ENCODE peak calls at places on chromosomes 11 and 22, in four cellular contexts. One of them, this sample, is unnamed.

GRCh38 chr11:125593113-125593761 is 585 bp downstream of the STT3A start:
- DNase-seq in dorsolateral prefrontal cortex: no peak
- DNase-seq in naive thymus-derived CD4-positive, alpha-beta T cell: no peak
- DNase-seq in transverse colon: peak; percentile 22
- DNase-seq in this sample: no peak

GRCh38 chr11:23539556-23539955 is 679.3 kb upstream of the CCDC179 start:
- DNase-seq in dorsolateral prefrontal cortex: no peak
- DNase-seq in naive thymus-derived CD4-positive, alpha-beta T cell: no peak
- DNase-seq in transverse colon: no peak
- DNase-seq in this sample: no peak

GRCh38 chr11:84465040-84465439 is 1162.1 kb downstream of the DLG2 start:
- DNase-seq in dorsolateral prefrontal cortex: no peak
- DNase-seq in naive thymus-derived CD4-positive, alpha-beta T cell: no peak
- DNase-seq in transverse colon: no peak
- DNase-seq in this sample: no peak

GRCh38 chr11:80241766-80242165 is 800.9 kb upstream of the TENM4 start:
- DNase-seq in dorsolateral prefrontal cortex: no peak
- DNase-seq in naive thymus-derived CD4-positive, alpha-beta T cell: no peak
- DNase-seq in transverse colon: no peak
- DNase-seq in this sample: no peak

GRCh38 chr11:58395581-58395980 is 11.1 kb downstream of the OR5B3 start:
- DNase-seq in dorsolateral prefrontal cortex: no peak
- DNase-seq in naive thymus-derived CD4-positive, alpha-beta T cell: no peak
- DNase-seq in transverse colon: no peak
- DNase-seq in this sample: no peak

GRCh38 chr22:38570841-38571364 is 920 bp upstream of the DMC1 start:
- DNase-seq in dorsolateral prefrontal cortex: peak; percentile 69
- DNase-seq in naive thymus-derived CD4-positive, alpha-beta T cell: peak; percentile 4
- DNase-seq in transverse colon: peak; percentile 36
- DNase-seq in this sample: peak; percentile 29

GRCh38 chr11:93407777-93408401 is 77.3 kb downstream of the DEUP1 start:
- DNase-seq in dorsolateral prefrontal cortex: no peak
- DNase-seq in naive thymus-derived CD4-positive, alpha-beta T cell: no peak
- DNase-seq in transverse colon: no peak
- DNase-seq in this sample: no peak

GRCh38 chr11:10298342-10298741 is 4.3 kb upstream of the SBF2 start:
- DNase-seq in dorsolateral prefrontal cortex: no peak
- DNase-seq in naive thymus-derived CD4-positive, alpha-beta T cell: peak; percentile 24
- DNase-seq in transverse colon: no peak
- DNase-seq in this sample: peak; percentile 73

GRCh38 chr22:42673898-42674390 is 24.8 kb upstream of the CYB5R3 start:
- DNase-seq in dorsolateral prefrontal cortex: no peak
- DNase-seq in naive thymus-derived CD4-positive, alpha-beta T cell: no peak
- DNase-seq in transverse colon: no peak
- DNase-seq in this sample: no peak

GRCh38 chr11:8566613-8567210 is 27.3 kb downstream of the STK33 start:
- DNase-seq in dorsolateral prefrontal cortex: no peak
- DNase-seq in naive thymus-derived CD4-positive, alpha-beta T cell: no peak
- DNase-seq in transverse colon: peak; percentile 12
- DNase-seq in this sample: no peak

GRCh38 chr11:33044281-33044680 is 4.9 kb downstream of the TCP11L1 start:
- DNase-seq in dorsolateral prefrontal cortex: no peak
- DNase-seq in naive thymus-derived CD4-positive, alpha-beta T cell: no peak
- DNase-seq in transverse colon: no peak
- DNase-seq in this sample: no peak

GRCh38 chr11:118620529-118621070 is 13.2 kb downstream of the PHLDB1 start:
- DNase-seq in dorsolateral prefrontal cortex: no peak
- DNase-seq in naive thymus-derived CD4-positive, alpha-beta T cell: no peak
- DNase-seq in transverse colon: no peak
- DNase-seq in this sample: no peak

GRCh38 chr22:49147617-49148175 is 680.0 kb downstream of the BRD1 start:
- DNase-seq in dorsolateral prefrontal cortex: no peak
- DNase-seq in naive thymus-derived CD4-positive, alpha-beta T cell: no peak
- DNase-seq in transverse colon: no peak
- DNase-seq in this sample: no peak

GRCh38 chr11:2708757-2709281 is 9.0 kb upstream of the KCNQ1OT1 start:
- DNase-seq in dorsolateral prefrontal cortex: no peak
- DNase-seq in naive thymus-derived CD4-positive, alpha-beta T cell: no peak
- DNase-seq in transverse colon: no peak
- DNase-seq in this sample: no peak
- H3K4me3 ChIP-seq in dorsolateral prefrontal cortex: no peak overlapping the region
- H3K4me3 ChIP-seq in naive thymus-derived CD4-positive, alpha-beta T cell: no peak overlapping the region
- H3K4me3 ChIP-seq in transverse colon: no peak overlapping the region
- H3K4me3 ChIP-seq in this sample: no peak overlapping the region

GRCh38 chr11:132943737-132944556 is 588.4 kb downstream of the OPCML start:
- DNase-seq in dorsolateral prefrontal cortex: peak; percentile 58
- DNase-seq in naive thymus-derived CD4-positive, alpha-beta T cell: no peak
- DNase-seq in transverse colon: no peak
- DNase-seq in this sample: no peak

GRCh38 chr11:132943325-132943736 is 589.0 kb downstream of the OPCML start:
- DNase-seq in dorsolateral prefrontal cortex: no peak
- DNase-seq in naive thymus-derived CD4-positive, alpha-beta T cell: no peak
- DNase-seq in transverse colon: no peak
- DNase-seq in this sample: no peak

GRCh38 chr11:132941761-132942160 is 590.5 kb downstream of the OPCML start:
- DNase-seq in dorsolateral prefrontal cortex: no peak
- DNase-seq in naive thymus-derived CD4-positive, alpha-beta T cell: no peak
- DNase-seq in transverse colon: no peak
- DNase-seq in this sample: no peak

GRCh38 chr11:132942611-132943324 is 589.5 kb downstream of the OPCML start:
- DNase-seq in dorsolateral prefrontal cortex: no peak
- DNase-seq in naive thymus-derived CD4-positive, alpha-beta T cell: no peak
- DNase-seq in transverse colon: no peak
- DNase-seq in this sample: no peak

DNA sequence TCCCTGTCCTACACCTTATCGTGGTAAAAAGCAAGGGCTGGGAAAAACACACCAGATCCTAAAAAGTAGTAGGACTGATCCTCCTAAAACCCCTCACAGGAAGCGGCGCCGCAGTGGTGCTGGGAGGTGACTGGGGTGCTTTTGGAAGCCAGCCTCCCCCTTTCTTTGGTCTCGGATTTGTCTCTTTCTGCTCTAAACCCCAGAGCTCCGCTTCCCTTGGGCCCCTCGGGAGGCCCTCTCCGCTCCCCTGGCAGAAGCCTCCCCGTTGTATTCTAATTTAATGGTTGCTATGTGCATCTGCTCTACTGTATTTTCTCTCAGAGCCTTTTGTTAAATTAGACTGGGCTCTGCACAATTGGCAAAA is 587.8 kb downstream of the OPCML start:
- DNase-seq in dorsolateral prefrontal cortex: no peak
- DNase-seq in naive thymus-derived CD4-positive, alpha-beta T cell: no peak
- DNase-seq in transverse colon: no peak
- DNase-seq in this sample: no peak
- H3K4me3 ChIP-seq in dorsolateral prefrontal cortex: peak overlapping the region; percentile 40
- H3K4me3 ChIP-seq in naive thymus-derived CD4-positive, alpha-beta T cell: no peak overlapping the region
- H3K4me3 ChIP-seq in transverse colon: no peak overlapping the region
- H3K4me3 ChIP-seq in this sample: no peak overlapping the region

GRCh38 chr11:128471138-128471661 is 116.2 kb downstream of the ETS1 start:
- DNase-seq in dorsolateral prefrontal cortex: no peak
- DNase-seq in naive thymus-derived CD4-positive, alpha-beta T cell: peak; percentile 73
- DNase-seq in transverse colon: peak; percentile 52
- DNase-seq in this sample: peak; percentile 72

GRCh38 chr11:128470081-128470480 is 117.3 kb downstream of the ETS1 start:
- DNase-seq in dorsolateral prefrontal cortex: no peak
- DNase-seq in naive thymus-derived CD4-positive, alpha-beta T cell: peak; percentile 78
- DNase-seq in transverse colon: no peak
- DNase-seq in this sample: peak; percentile 78

GRCh38 chr11:128473631-128474030 is 113.7 kb downstream of the ETS1 start:
- DNase-seq in dorsolateral prefrontal cortex: no peak
- DNase-seq in naive thymus-derived CD4-positive, alpha-beta T cell: no peak
- DNase-seq in transverse colon: no peak
- DNase-seq in this sample: no peak

GRCh38 chr11:128474036-128474874 is 113.1 kb downstream of the ETS1 start:
- DNase-seq in dorsolateral prefrontal cortex: no peak
- DNase-seq in naive thymus-derived CD4-positive, alpha-beta T cell: no peak
- DNase-seq in transverse colon: no peak
- DNase-seq in this sample: no peak

DNA sequence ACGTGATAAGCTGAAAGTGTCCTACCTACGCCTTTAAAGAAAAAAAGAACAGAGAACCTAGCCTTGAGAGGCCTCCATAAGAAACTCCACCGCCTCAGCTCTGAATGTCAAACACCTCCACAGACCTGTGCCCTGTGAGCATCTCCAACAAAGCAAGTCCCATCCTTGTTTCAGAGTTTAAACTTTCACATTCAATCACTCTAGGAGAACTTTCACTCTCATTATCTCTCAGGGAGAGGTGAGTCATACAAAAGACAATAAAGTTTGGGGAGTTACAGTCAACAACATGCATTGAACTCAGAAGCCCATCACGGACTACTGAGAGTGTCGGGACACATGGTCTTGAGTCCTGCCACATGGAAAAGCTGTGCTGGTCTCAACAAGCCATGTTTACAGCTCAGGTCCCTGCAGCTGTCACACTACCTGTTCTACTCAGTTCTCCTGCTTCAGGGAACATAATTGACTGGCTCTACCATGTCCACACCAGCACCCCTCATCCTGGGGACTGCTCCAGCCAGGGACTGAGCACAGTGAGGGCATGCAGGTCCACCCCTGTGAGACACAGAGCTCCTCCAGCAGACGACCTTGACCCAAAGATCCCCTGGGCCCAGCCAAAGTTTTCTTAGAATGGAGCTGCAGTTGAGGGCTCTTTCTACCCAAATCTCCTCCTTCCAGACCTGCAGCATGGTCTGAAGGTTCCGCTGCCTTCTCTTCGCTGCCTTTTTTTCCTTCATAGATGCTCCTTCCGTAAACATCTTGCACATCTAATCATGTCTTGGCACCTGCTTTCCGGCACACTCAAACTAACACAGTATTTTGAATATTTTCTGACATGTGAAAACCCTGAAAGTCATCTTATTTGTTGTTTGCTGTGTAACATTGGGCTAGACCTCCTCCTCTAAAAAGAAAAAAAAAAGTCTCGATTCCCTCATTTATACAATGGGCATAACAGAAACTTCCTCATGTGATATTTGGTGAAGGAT is 114.9 kb downstream of the ETS1 start:
- DNase-seq in dorsolateral prefrontal cortex: no peak
- DNase-seq in naive thymus-derived CD4-positive, alpha-beta T cell: peak; percentile 60
- DNase-seq in transverse colon: no peak
- DNase-seq in this sample: peak; percentile 37
- H3K4me3 ChIP-seq in dorsolateral prefrontal cortex: no peak overlapping the region
- H3K4me3 ChIP-seq in naive thymus-derived CD4-positive, alpha-beta T cell: peak overlapping the region; percentile 63
- H3K4me3 ChIP-seq in transverse colon: no peak overlapping the region
- H3K4me3 ChIP-seq in this sample: peak overlapping the region; percentile 81

DNA sequence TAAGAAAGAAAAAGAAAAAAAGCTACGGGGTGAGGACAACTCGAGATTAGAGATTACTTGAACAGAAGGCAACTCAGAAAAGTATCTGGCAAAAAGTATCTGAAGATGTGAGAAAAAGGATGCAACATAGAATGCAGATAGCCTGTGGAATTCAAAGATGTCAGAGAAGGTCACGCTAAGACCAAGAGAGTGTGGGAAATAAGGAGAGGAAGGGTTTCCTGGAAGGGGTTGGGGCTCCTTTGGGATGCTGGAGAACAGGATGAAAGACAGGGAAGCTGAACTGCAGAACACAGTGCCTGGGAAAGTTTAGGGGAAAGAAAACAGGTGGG is 1.2 kb downstream of the GUCY1A2 start:
- DNase-seq in dorsolateral prefrontal cortex: no peak
- DNase-seq in naive thymus-derived CD4-positive, alpha-beta T cell: no peak
- DNase-seq in transverse colon: no peak
- DNase-seq in this sample: no peak
- H3K4me3 ChIP-seq in dorsolateral prefrontal cortex: peak overlapping the region; percentile 59
- H3K4me3 ChIP-seq in naive thymus-derived CD4-positive, alpha-beta T cell: no peak overlapping the region
- H3K4me3 ChIP-seq in transverse colon: no peak overlapping the region
- H3K4me3 ChIP-seq in this sample: no peak overlapping the region

GRCh38 chr11:64864135-64864472 is 14.3 kb downstream of the EHD1 start:
- DNase-seq in dorsolateral prefrontal cortex: no peak
- DNase-seq in naive thymus-derived CD4-positive, alpha-beta T cell: no peak
- DNase-seq in transverse colon: no peak
- DNase-seq in this sample: no peak

GRCh38 chr11:64863381-64864060 is 14.9 kb downstream of the EHD1 start:
- DNase-seq in dorsolateral prefrontal cortex: no peak
- DNase-seq in naive thymus-derived CD4-positive, alpha-beta T cell: no peak
- DNase-seq in transverse colon: no peak
- DNase-seq in this sample: no peak

GRCh38 chr11:64865286-64866172 is 12.9 kb downstream of the EHD1 start:
- DNase-seq in dorsolateral prefrontal cortex: no peak
- DNase-seq in naive thymus-derived CD4-positive, alpha-beta T cell: no peak
- DNase-seq in transverse colon: no peak
- DNase-seq in this sample: no peak

GRCh38 chr11:64866173-64866491 is 12.3 kb downstream of the EHD1 start:
- DNase-seq in dorsolateral prefrontal cortex: no peak
- DNase-seq in naive thymus-derived CD4-positive, alpha-beta T cell: no peak
- DNase-seq in transverse colon: no peak
- DNase-seq in this sample: no peak

DNA sequence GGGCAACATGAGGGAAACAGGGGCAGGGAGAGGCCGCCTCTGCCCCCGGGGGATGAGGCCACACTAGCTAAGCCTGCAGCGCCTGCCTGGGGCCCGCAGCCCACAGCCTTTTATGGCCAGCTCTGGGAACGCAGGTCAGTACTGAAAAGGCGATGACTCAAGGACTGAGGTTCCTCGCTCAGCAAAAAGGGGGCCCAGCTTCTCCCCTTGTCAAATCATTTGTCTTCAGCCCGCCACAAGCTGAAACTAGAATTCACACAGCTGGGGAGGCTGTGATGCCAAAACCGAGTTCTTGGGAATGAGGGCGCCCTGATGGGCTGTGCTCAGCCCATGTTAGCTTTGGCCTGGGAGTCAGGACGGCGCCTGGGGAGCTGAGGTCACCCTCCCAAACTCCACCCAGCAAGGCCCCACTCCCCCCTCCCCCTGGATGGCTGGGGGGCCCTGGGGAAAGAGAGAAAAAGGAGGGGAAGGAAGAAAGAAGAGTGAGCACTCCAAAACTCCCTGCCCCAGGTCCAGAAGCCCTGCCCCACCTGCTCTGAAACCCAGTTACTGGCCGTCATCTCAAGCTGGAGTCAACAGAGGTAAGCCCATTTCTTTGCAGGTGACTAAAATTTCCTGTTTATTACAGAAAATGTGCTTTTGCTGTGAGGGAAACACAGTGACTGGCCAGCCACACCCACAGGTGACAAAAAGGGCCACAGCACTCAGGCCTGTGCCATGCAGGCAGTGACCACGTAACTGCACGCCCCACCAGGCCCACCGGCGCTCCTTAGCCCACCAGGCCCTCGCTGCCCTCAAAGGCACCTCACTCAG is 13.7 kb downstream of the EHD1 start:
- DNase-seq in dorsolateral prefrontal cortex: peak; percentile 39
- DNase-seq in naive thymus-derived CD4-positive, alpha-beta T cell: no peak
- DNase-seq in transverse colon: peak; percentile 66
- DNase-seq in this sample: peak; percentile 68
- H3K4me3 ChIP-seq in dorsolateral prefrontal cortex: no peak overlapping the region
- H3K4me3 ChIP-seq in naive thymus-derived CD4-positive, alpha-beta T cell: peak overlapping the region; percentile 45
- H3K4me3 ChIP-seq in transverse colon: no peak overlapping the region
- H3K4me3 ChIP-seq in this sample: peak overlapping the region; percentile 67

DNA sequence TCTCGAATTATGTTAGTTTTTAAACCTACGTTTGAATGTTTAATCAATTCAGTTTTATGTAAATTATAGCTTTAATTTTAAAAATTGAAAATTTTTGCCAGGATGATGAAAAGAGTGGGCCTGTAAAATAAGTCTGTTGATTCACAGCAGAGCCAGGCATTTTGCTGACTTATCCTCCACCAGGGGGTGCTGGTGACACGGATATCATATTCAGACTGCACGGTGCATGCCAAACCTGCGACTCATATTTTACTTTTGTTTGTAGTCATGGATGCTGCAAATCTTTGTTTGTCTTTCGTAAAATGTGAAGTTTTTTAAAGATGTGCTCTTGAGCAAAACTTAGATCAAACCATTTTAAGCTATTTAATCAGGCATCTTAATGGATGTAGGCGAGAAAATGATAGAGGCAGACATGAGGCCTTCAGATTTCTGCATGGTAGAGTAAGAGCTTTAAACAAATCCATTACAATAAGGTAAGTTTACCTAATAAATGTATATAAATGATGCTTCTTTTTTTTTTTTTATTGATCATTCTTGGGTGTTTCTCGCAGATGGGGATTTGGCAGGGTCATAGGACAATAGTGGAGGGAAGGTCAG is 3.6 kb upstream of the OR8B3 start:
- DNase-seq in dorsolateral prefrontal cortex: peak; percentile 59
- DNase-seq in naive thymus-derived CD4-positive, alpha-beta T cell: no peak
- DNase-seq in transverse colon: peak; percentile 47
- DNase-seq in this sample: no peak
- H3K4me3 ChIP-seq in dorsolateral prefrontal cortex: no peak overlapping the region
- H3K4me3 ChIP-seq in naive thymus-derived CD4-positive, alpha-beta T cell: no peak overlapping the region
- H3K4me3 ChIP-seq in transverse colon: no peak overlapping the region
- H3K4me3 ChIP-seq in this sample: no peak overlapping the region